ENCODE peak calls at places on chromosomes 4 and X, in nine cellular contexts. T is mucosa of descending colon, F is heart right ventricle, B is psoas muscle, V is breast epithelium, E is sigmoid colon, S is left ventricle myocardium inferior, P is K562, G is lung. U is an unnamed sample. For H3K4me1, the result is how much of the 10 kb centered on the place peaks cover.

GRCh38 chr4:19832388-19832787 is 419.3 kb upstream of the SLIT2 start:
- DNase-seq in P (no peak), T (no peak), G (no peak), E (no peak), F (no peak), V (no peak), B (no peak), S (no peak), U (no peak)

GRCh38 chrX:107549504-107549903 is 78.8 kb upstream of the PRPS1 start:
- DNase-seq in G (no peak), P (no peak), T (no peak), B (no peak), V (no peak), F (no peak), E (no peak), S (no peak), U (no peak)

GRCh38 chr4:146478009-146478408 is 43.7 kb downstream of the SLC10A7 start:
- DNase-seq in P (no peak), S (no peak), E (no peak), T (no peak), G (no peak), F (no peak), V (no peak), B (no peak), U (no peak)

GRCh38 chrX:13197961-13198761 is 121.7 kb downstream of the ATXN3L start:
- DNase-seq in E (no peak), T (no peak), F (no peak), S (no peak), B (no peak), V (no peak), P (no peak), G (no peak), U (no peak)

GRCh38 chr4:109820563-109820962 is 5.0 kb downstream of the GAR1 start:
- DNase-seq in V (peak), F (no peak), B (no peak), E (no peak), T (no peak), G (no peak), S (no peak), P (no peak), U (no peak)

GRCh38 chrX:20056704-20057103 is 60.0 kb downstream of the MAP7D2 start:
- DNase-seq in V (no peak), F (no peak), T (no peak), E (no peak), G (no peak), B (no peak), P (no peak), S (no peak), U (peak)

GRCh38 chr4:92099851-92100250 is 203.9 kb upstream of the GRID2 start:
- DNase-seq in S (no peak), P (no peak), G (no peak), F (no peak), B (no peak), E (no peak), T (no peak), V (no peak), U (no peak)

GRCh38 chr4:2258091-2259035 is 3.5 kb downstream of the MXD4 start:
- DNase-seq in S (peak), P (no peak), F (peak), G (no peak), T (peak), V (peak), B (peak), E (no peak), U (peak)

GRCh38 chr4:145887241-145887964 is 51.2 kb downstream of the ZNF827 start:
- DNase-seq in E (peak), T (no peak), V (no peak), S (no peak), F (peak), P (no peak), B (peak), G (no peak), U (no peak)

GRCh38 chr4:125801373-125801772 is 486.6 kb downstream of the FAT4 start:
- DNase-seq in P (no peak), G (no peak), E (no peak), T (no peak), B (no peak), F (no peak), V (no peak), S (no peak), U (no peak)

GRCh38 chr4:170138580-170139194 is 48.9 kb upstream of the AADAT start:
- DNase-seq in E (peak), G (peak), P (peak), T (peak), B (peak), V (peak), S (peak), F (peak), U (no peak)

GRCh38 chrX:147693511-147693910 is 218.2 kb upstream of the FMR1 start:
- DNase-seq in F (no peak), B (no peak), G (no peak), S (no peak), E (no peak), T (no peak), P (no peak), V (no peak), U (no peak)

GRCh38 chrX:24231780-24232179 is 82.1 kb downstream of the SUPT20HL2 start:
- DNase-seq in P (no peak), T (no peak), B (no peak), F (no peak), V (no peak), G (no peak), S (no peak), E (no peak), U (no peak)

GRCh38 chrX:114178126-114178525 is 405.8 kb upstream of the HTR2C start:
- DNase-seq in G (no peak), P (no peak), B (no peak), S (no peak), V (no peak), E (no peak), T (no peak), F (no peak), U (no peak)

GRCh38 chr4:137531951-137532868 is at the start of gene PCDH18:
- DNase-seq in E (peak), S (peak), B (peak), P (no peak), F (peak), G (peak), V (peak), T (peak), U (no peak)

GRCh38 chr4:9923195-9923812 is 98.0 kb downstream of the SLC2A9 start:
- DNase-seq in F (no peak), G (no peak), S (no peak), T (no peak), P (no peak), B (no peak), V (no peak), E (no peak), U (no peak)

GRCh38 chr4:102684605-102685052 is 76.1 kb downstream of the MANBA start:
- DNase-seq in V (no peak), T (no peak), P (no peak), S (no peak), B (no peak), E (no peak), F (no peak), G (no peak), U (peak)

GRCh38 chr4:99723555-99724450 is 66.2 kb upstream of the C4orf54 start:
- DNase-seq in B (peak), S (peak), G (peak), P (peak), F (peak), T (peak), V (no peak), E (peak), U (peak)

GRCh38 chrX:127578395-127578794 is 473.8 kb downstream of the ACTRT1 start:
- DNase-seq in G (no peak), B (no peak), P (no peak), E (no peak), S (peak), V (no peak), T (no peak), F (peak), U (no peak)

GRCh38 chr4:157270552-157270951 is 50.0 kb downstream of the GRIA2 start:
- DNase-seq in P (no peak), T (no peak), E (no peak), V (no peak), S (no peak), G (no peak), F (no peak), B (no peak), U (no peak)

GRCh38 chrX:101658661-101659477 is 781 bp downstream of the ARMCX2 start:
- DNase-seq in B (peak), E (peak), P (peak), T (peak), S (peak), F (peak), V (peak), G (peak), U (no peak)

GRCh38 chr4:107600456-107600855 is 119.6 kb downstream of the PAPSS1 start:
- DNase-seq in V (no peak), E (no peak), F (no peak), G (no peak), P (no peak), S (no peak), T (no peak), B (no peak), U (no peak)

GRCh38 chr4:115361781-115362180 is 248.4 kb upstream of the NDST4 start:
- DNase-seq in T (no peak), E (no peak), S (no peak), P (no peak), G (no peak), F (no peak), V (no peak), B (no peak), U (no peak)

GRCh38 chr4:147707892-147708672 is 23.8 kb upstream of the ARHGAP10 start:
- DNase-seq in E (peak), F (peak), P (peak), B (no peak), V (peak), G (peak), S (no peak), T (peak), U (no peak)

GRCh38 chr4:120209706-120210105 is 143.1 kb upstream of the MAD2L1 start:
- DNase-seq in G (no peak), S (no peak), T (no peak), E (no peak), P (no peak), V (no peak), F (no peak), B (no peak), U (no peak)

GRCh38 chr4:120207021-120207420 is 140.4 kb upstream of the MAD2L1 start:
- DNase-seq in E (no peak), F (no peak), P (no peak), V (no peak), S (no peak), G (no peak), B (no peak), T (no peak), U (no peak)

GRCh38 chr4:120215350-120215749 is 148.7 kb upstream of the MAD2L1 start:
- DNase-seq in B (no peak), F (no peak), G (no peak), P (no peak), S (no peak), V (no peak), E (no peak), T (no peak), U (no peak)

GRCh38 chr4:120211408-120212015 is 144.9 kb upstream of the MAD2L1 start:
- DNase-seq in V (no peak), B (no peak), S (no peak), F (no peak), E (no peak), P (no peak), G (no peak), T (no peak), U (no peak)
- TF ChIP-seq CTCF in V (no peak), B (no peak), S (no peak), F (no peak), E (no peak), P (no peak), G (no peak), T (no peak), U (no peak)

DNA sequence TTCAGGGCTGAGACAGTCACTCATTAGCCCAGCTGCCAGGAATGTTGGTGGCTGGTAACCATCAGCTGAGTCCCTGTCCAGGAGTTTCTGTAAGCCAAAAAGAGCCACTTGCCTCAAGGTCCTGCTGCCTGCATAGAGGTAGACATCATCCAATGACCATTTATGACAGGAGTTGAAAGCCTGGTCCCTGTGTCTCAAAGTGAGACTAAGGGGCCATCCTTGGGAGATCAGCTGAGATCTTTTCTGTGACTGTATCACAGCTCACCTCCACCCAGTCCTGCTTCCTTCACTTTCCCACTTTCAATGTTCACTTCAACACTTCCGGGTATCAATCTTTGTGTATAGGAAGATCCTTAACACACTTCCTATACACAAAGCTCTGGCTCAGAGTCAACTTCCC is 28.4 kb upstream of the MAOA start:
- DNase-seq in P (no peak), B (no peak), E (no peak), F (no peak), V (no peak), T (no peak), S (no peak), G (no peak), U (no peak)
- H3K4me3 ChIP-seq in P (no peak), B (no peak), E (no peak), F (no peak), V (no peak), T (no peak), S (no peak), G (no peak), U (no peak)

GRCh38 chr4:7979652-7979968 is 39.9 kb upstream of the AFAP1 start:
- DNase-seq in S (no peak), V (no peak), T (no peak), B (no peak), P (no peak), E (no peak), G (no peak), F (no peak), U (no peak)
- H3K4me1 ChIP-seq in S (under half), V (under half), T (half or more), B (under half), P (under half), E (under half), G (under half), F (under half), U (under half)

DNA sequence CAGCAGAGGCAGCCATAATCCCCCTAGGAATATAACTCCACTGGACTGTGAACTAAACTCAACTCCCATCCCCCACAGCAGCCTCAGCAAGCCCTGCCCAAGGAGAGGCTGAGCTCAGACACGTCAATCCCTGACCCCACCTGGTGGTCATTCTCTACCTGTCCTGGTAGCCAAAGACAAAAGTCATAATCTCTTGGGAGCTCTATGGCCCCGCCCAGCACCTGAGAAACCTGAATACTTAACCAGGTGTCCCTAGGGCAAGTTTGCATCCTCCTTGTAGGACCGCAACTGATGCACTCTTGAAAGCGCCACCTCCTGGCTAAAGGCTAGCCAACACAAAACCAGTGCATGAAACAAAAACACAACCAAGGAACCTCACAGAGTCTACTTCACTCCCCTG is 18.4 kb downstream of the CT47B1 start:
- DNase-seq in E (no peak), V (no peak), S (no peak), B (no peak), F (no peak), G (no peak), P (no peak), T (peak), U (no peak)
- TF ChIP-seq CTCF in E (no peak), V (no peak), S (no peak), B (no peak), F (no peak), G (no peak), P (no peak), T (no peak), U (no peak)

DNA sequence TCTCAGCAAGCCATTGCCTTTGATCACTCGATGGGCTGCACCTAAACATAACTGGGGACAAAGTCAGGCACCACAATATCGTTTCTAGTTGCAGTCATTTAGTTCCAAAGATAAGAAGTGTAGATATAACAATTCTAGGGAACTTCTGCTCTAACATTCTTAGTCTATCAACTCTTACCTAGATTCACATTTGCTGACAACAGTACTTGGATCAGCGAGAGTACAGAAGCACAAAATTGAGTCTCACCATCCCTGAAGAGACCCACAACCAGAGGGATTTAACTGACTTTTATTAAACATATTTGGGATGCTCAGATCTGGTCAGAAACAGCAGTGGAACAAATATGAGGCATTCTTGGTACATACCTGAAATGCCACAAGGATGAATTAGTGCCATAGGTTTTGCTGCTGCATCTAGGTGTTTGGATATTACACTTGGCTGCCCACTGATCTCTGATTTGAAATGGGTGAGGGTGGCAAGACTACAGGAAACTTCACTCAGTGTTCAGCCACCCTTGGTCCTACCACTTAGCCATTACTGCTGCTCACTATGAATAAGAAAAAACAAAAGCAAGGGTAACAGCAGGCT is 28.9 kb upstream of the HUWE1 start:
- DNase-seq in E (no peak), S (no peak), G (no peak), F (no peak), V (no peak), B (no peak), P (no peak), T (no peak), U (no peak)
- H3K4me3 ChIP-seq in E (no peak), S (no peak), G (no peak), F (no peak), V (no peak), B (no peak), P (no peak), T (no peak), U (no peak)

GRCh38 chr4:76204936-76205335 is 8.7 kb downstream of the SCARB2 start:
- DNase-seq in S (no peak), P (no peak), E (no peak), V (no peak), B (no peak), T (no peak), G (no peak), F (no peak), U (no peak)
- H3K4me1 ChIP-seq in S (half or more), P (under half), E (half or more), V (under half), B (half or more), T (under half), G (under half), F (half or more), U (under half)